ENCODE peak calls at places on chromosomes 2 and 18, in five cellular contexts. O, V, T, I and U are unnamed samples.

GRCh38 chr18:61651880-61652268 is 240.9 kb downstream of the RNF152 start:
- DNase-seq in O (no peak), V (no peak), I (no peak), T (no peak), U (no peak)

GRCh38 chr18:2281523-2282199 is 289.6 kb downstream of the METTL4 start:
- DNase-seq in T (no peak), V (no peak), I (no peak), O (no peak), U (no peak)

GRCh38 chr2:211181626-211182025 is 625.2 kb downstream of the CPS1 start:
- DNase-seq in I (peak; percentile 4), T (no peak), V (no peak), O (no peak), U (no peak)

GRCh38 chr2:134773372-134774073 is 54.7 kb upstream of the TMEM163 start:
- DNase-seq in O (no peak), I (no peak), V (no peak), T (peak; percentile 53), U (no peak)

GRCh38 chr2:62672601-62673000 is 32.9 kb upstream of the EHBP1 start:
- DNase-seq in I (peak; percentile 83), T (peak; percentile 54), O (no peak), V (peak; percentile 32), U (peak; percentile 70)

GRCh38 chr2:219495531-219496122 is 3.1 kb upstream of the GMPPA start:
- DNase-seq in O (peak; percentile 86), T (peak; percentile 91), V (peak; percentile 82), I (peak; percentile 85), U (peak; percentile 74)

GRCh38 chr18:76905821-76906220 is 83.5 kb downstream of the ZNF236 start:
- DNase-seq in V (no peak), O (no peak), T (no peak), I (no peak), U (no peak)

GRCh38 chr2:3343012-3343411 is 34.6 kb downstream of the EIPR1 start:
- DNase-seq in V (no peak), I (no peak), T (no peak), O (no peak), U (no peak)

GRCh38 chr2:207926133-207927076 is 98.9 kb downstream of the PLEKHM3 start:
- DNase-seq in T (no peak), I (peak; percentile 96), O (peak; percentile 12), V (no peak), U (peak; percentile 85)

GRCh38 chr2:190497428-190497827 is 37.1 kb downstream of the NEMP2 start:
- DNase-seq in I (peak; percentile 29), T (no peak), V (no peak), O (peak; percentile 8), U (no peak)

GRCh38 chr2:112730791-112731190 is 10.0 kb downstream of the NT5DC4 start:
- DNase-seq in V (no peak), O (no peak), T (no peak), I (no peak), U (no peak)

GRCh38 chr2:126154256-126154655 is 501.7 kb upstream of the GYPC start:
- DNase-seq in O (no peak), V (no peak), I (no peak), T (no peak), U (no peak)

GRCh38 chr2:44772131-44772530 is 169.4 kb upstream of the SIX3 start:
- DNase-seq in O (no peak), T (no peak), V (no peak), I (no peak), U (no peak)

GRCh38 chr18:45954070-45954712 is 12.9 kb downstream of the EPG5 start:
- DNase-seq in T (no peak), V (no peak), O (no peak), I (no peak), U (peak; percentile 95)

GRCh38 chr2:98912221-98912851 is 23.7 kb downstream of the CRACDL start:
- DNase-seq in O (no peak), I (no peak), T (peak; percentile 38), V (peak; percentile 56), U (peak; percentile 89)

GRCh38 chr18:4119813-4120212 is 335.3 kb downstream of the DLGAP1 start:
- DNase-seq in T (no peak), V (no peak), O (no peak), I (no peak), U (no peak)

GRCh38 chr2:217279571-217279970 is 419.7 kb upstream of the TNP1 start:
- DNase-seq in V (no peak), I (no peak), O (no peak), T (no peak), U (peak; percentile 96)

GRCh38 chr2:11080253-11081115 is 74.8 kb upstream of the SLC66A3 start:
- DNase-seq in T (peak; percentile 45), I (no peak), V (no peak), O (no peak), U (no peak)

GRCh38 chr2:5070257-5070656 is 621.9 kb upstream of the SOX11 start:
- DNase-seq in V (no peak), O (no peak), I (no peak), T (no peak), U (no peak)

GRCh38 chr2:128280901-128281321 is 37.8 kb downstream of the HS6ST1 start:
- DNase-seq in O (no peak), V (no peak), T (no peak), I (no peak), U (no peak)

GRCh38 chr2:43400508-43400907 is 174.1 kb upstream of the ZFP36L2 start:
- DNase-seq in I (no peak), O (no peak), T (no peak), V (no peak), U (peak; percentile 22)

GRCh38 chr2:228653884-228654283 is 472.4 kb upstream of the SPHKAP start:
- DNase-seq in V (no peak), O (no peak), I (no peak), T (no peak), U (no peak)

GRCh38 chr2:223725494-223725893 is 111.9 kb downstream of the AP1S3 start:
- DNase-seq in T (peak; percentile 74), I (peak; percentile 80), O (peak; percentile 78), V (peak; percentile 93), U (peak; percentile 99)

GRCh38 chr18:13611058-13611615 is 115.2 kb downstream of the FAM210A start:
- DNase-seq in V (no peak), O (no peak), I (no peak), T (no peak), U (peak; percentile 13)

GRCh38 chr2:118321436-118322100 is 233.3 kb downstream of the INSIG2 start:
- DNase-seq in I (peak; percentile 43), V (no peak), T (no peak), O (no peak), U (no peak)

GRCh38 chr2:65800998-65801397 is 368.6 kb upstream of the SPRED2 start:
- DNase-seq in T (peak; percentile 54), I (no peak), O (peak; percentile 45), V (no peak), U (peak; percentile 23)

GRCh38 chr2:119941388-119941787 is 71.5 kb upstream of the EPB41L5 start:
- DNase-seq in V (no peak), O (no peak), T (no peak), I (no peak), U (no peak)

GRCh38 chr2:226799211-226799975 is at the start of gene IRS1:
- DNase-seq in T (peak; percentile 78), V (no peak), I (peak; percentile 66), O (peak; percentile 64), U (peak; percentile 79)

GRCh38 chr2:232463701-232464533 is 8.0 kb downstream of the ALPI start:
- DNase-seq in T (no peak), I (no peak), V (no peak), O (no peak), U (no peak)

GRCh38 chr2:15912203-15912602 is 28.1 kb upstream of the MYCN start:
- DNase-seq in O (no peak), V (peak; percentile 56), T (peak; percentile 40), I (no peak), U (peak; percentile 1)

GRCh38 chr2:105796791-105797190 is 52.1 kb downstream of the NCK2 start:
- DNase-seq in O (no peak), I (no peak), T (no peak), V (no peak), U (no peak)

GRCh38 chr2:105796131-105796638 is 51.5 kb downstream of the NCK2 start:
- DNase-seq in O (peak; percentile 30), T (no peak), I (no peak), V (no peak), U (no peak)

GRCh38 chr2:105794926-105795574 is 50.3 kb downstream of the NCK2 start:
- DNase-seq in T (no peak), O (no peak), I (no peak), V (no peak), U (no peak)

GRCh38 chr2:105797298-105797819 is 52.6 kb downstream of the NCK2 start:
- DNase-seq in O (peak; percentile 62), V (no peak), I (peak; percentile 35), T (no peak), U (peak; percentile 48)

GRCh38 chr2:105795575-105795934 is 50.8 kb downstream of the NCK2 start:
- DNase-seq in O (peak; percentile 28), V (no peak), I (no peak), T (no peak), U (no peak)
- H3K4me2 ChIP-seq in O (peak overlapping the region; percentile 70), V (no peak overlapping the region), I (no peak overlapping the region), T (no peak overlapping the region), U (peak overlapping the region; percentile 23)

DNA sequence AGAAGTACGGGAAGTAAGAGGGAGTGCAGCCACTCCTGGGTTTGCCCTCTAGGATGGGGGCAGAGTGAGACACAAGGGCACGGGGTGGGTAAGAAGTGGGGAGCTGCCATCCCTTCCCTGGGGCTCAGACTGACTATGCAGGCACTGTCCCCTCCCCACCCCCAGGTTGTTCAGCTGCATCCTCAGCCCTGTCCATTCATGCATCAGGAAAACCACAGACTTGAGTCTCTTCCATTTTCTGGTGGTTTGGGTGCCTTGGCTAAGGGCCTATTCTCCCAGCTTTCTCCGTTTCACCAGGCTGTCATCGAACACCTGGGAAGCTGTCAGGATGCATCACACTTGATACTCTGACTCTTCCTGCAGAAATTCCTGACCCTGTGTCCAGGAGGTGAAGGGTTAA is 111.9 kb downstream of the TFCP2L1 start:
- DNase-seq in O (no peak), V (no peak), I (no peak), T (no peak), U (no peak)
- TF ChIP-seq MAFK in O (no peak), V (no peak), I (no peak), T (no peak), U (no peak)

DNA sequence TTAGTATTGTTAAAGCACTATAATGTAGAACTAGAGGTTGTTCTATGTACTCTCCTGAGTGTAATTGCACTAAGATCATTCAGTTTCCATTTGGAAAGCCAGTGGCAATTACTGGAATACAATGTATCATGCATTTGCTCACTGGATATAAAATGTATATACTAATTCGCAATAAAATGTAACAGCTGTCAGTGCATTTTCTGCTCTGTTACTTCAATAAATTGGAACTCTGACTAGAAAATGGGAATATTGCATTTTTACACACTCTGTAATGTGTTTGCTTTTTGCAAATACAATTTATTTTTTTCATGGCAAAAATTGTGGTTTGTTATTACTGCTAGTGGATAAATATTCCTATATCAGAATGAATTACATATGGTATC is 893.8 kb upstream of the POU3F3 start:
- DNase-seq in T (no peak), V (no peak), I (no peak), O (no peak), U (no peak)
- H3K4me2 ChIP-seq in T (no peak overlapping the region), V (no peak overlapping the region), I (no peak overlapping the region), O (no peak overlapping the region), U (no peak overlapping the region)

DNA sequence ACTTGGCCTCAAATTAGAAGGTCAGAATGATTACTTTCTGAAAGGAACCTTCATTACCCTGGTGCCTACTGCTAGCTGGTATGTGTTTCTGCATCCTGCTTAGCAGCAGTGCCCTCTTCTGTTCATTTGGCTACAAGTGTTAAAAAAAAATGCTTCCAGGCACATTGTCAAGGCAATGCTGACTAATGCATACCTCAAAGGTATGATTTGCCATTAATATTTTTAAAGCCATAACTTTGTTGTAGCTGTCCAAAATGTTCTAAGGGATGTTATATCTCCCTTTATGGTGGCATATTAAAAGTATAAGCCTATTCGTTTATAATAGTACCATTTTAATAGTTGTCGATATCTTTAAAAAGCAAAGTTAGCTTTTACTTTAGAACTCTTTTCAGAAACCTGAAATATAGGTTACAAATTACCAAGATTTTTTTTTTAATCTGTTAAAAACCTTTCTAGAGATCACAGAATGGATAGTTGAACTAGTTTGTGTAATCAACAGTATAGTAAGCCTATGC is 52.0 kb upstream of the FAM171B start:
- DNase-seq in V (peak; percentile 44), O (peak; percentile 63), I (peak; percentile 75), T (no peak), U (peak; percentile 78)
- TF ChIP-seq MAFK in V (peak; percentile 80), O (no peak), I (peak; percentile 75), T (peak; percentile 44), U (peak; percentile 75)